ENCODE peak calls at places on chromosomes 1 and 21, in ten cellular contexts. One of them, this sample, is unnamed.

GRCh38 chr1:235911300-235911662 is 44.6 kb upstream of the LYST start:
- DNase-seq in foreskin fibroblast: no peak
- DNase-seq in A673: no peak
- DNase-seq in stomach: no peak
- DNase-seq in A549: no peak
- DNase-seq in heart left ventricle: no peak
- DNase-seq in B cell: no peak
- DNase-seq in tibial artery: no peak
- DNase-seq in mesothelial cell of epicardium: no peak
- DNase-seq in endothelial cell: no peak
- DNase-seq in this sample: no peak

GRCh38 chr1:15083578-15083977 is 70.0 kb upstream of the TMEM51 start:
- DNase-seq in foreskin fibroblast: no peak
- DNase-seq in A673: no peak
- DNase-seq in stomach: no peak
- DNase-seq in A549: no peak
- DNase-seq in heart left ventricle: no peak
- DNase-seq in B cell: no peak
- DNase-seq in tibial artery: no peak
- DNase-seq in mesothelial cell of epicardium: no peak
- DNase-seq in endothelial cell: no peak
- DNase-seq in this sample: no peak

GRCh38 chr1:27603320-27603961 is 503 bp downstream of the AHDC1 start:
- DNase-seq in foreskin fibroblast: no peak
- DNase-seq in A673: peak
- DNase-seq in stomach: peak
- DNase-seq in A549: no peak
- DNase-seq in heart left ventricle: no peak
- DNase-seq in B cell: peak
- DNase-seq in tibial artery: peak
- DNase-seq in mesothelial cell of epicardium: no peak
- DNase-seq in endothelial cell: peak
- DNase-seq in this sample: peak

GRCh38 chr1:205541161-205541886 is 36.9 kb downstream of the CDK18 start:
- DNase-seq in foreskin fibroblast: no peak
- DNase-seq in A673: no peak
- DNase-seq in stomach: peak
- DNase-seq in A549: no peak
- DNase-seq in heart left ventricle: no peak
- DNase-seq in B cell: no peak
- DNase-seq in tibial artery: no peak
- DNase-seq in mesothelial cell of epicardium: no peak
- DNase-seq in endothelial cell: no peak
- DNase-seq in this sample: peak

GRCh38 chr1:91844862-91845528 is 41.0 kb downstream of the TGFBR3 start:
- DNase-seq in foreskin fibroblast: peak
- DNase-seq in A673: no peak
- DNase-seq in stomach: peak
- DNase-seq in A549: peak
- DNase-seq in heart left ventricle: no peak
- DNase-seq in B cell: no peak
- DNase-seq in tibial artery: peak
- DNase-seq in mesothelial cell of epicardium: no peak
- DNase-seq in endothelial cell: no peak
- DNase-seq in this sample: no peak

GRCh38 chr1:97668945-97669344 is 251.9 kb downstream of the DPYD start:
- DNase-seq in foreskin fibroblast: peak
- DNase-seq in A673: peak
- DNase-seq in stomach: no peak
- DNase-seq in A549: peak
- DNase-seq in heart left ventricle: no peak
- DNase-seq in B cell: peak
- DNase-seq in tibial artery: no peak
- DNase-seq in mesothelial cell of epicardium: no peak
- DNase-seq in endothelial cell: no peak
- DNase-seq in this sample: no peak

GRCh38 chr1:195096051-195096521 is 1512.2 kb downstream of the KCNT2 start:
- DNase-seq in foreskin fibroblast: no peak
- DNase-seq in A673: no peak
- DNase-seq in stomach: no peak
- DNase-seq in A549: no peak
- DNase-seq in heart left ventricle: no peak
- DNase-seq in B cell: no peak
- DNase-seq in tibial artery: no peak
- DNase-seq in mesothelial cell of epicardium: no peak
- DNase-seq in endothelial cell: no peak
- DNase-seq in this sample: no peak

GRCh38 chr1:92940541-92940940 is 20.7 kb downstream of the DIPK1A start:
- DNase-seq in foreskin fibroblast: peak
- DNase-seq in A673: no peak
- DNase-seq in stomach: no peak
- DNase-seq in A549: no peak
- DNase-seq in heart left ventricle: no peak
- DNase-seq in B cell: no peak
- DNase-seq in tibial artery: no peak
- DNase-seq in mesothelial cell of epicardium: no peak
- DNase-seq in endothelial cell: no peak
- DNase-seq in this sample: no peak

GRCh38 chr1:196437671-196438070 is 170.6 kb downstream of the KCNT2 start:
- DNase-seq in foreskin fibroblast: no peak
- DNase-seq in A673: no peak
- DNase-seq in stomach: no peak
- DNase-seq in A549: no peak
- DNase-seq in heart left ventricle: no peak
- DNase-seq in B cell: no peak
- DNase-seq in tibial artery: no peak
- DNase-seq in mesothelial cell of epicardium: no peak
- DNase-seq in endothelial cell: no peak
- DNase-seq in this sample: no peak

GRCh38 chr1:201594575-201595245 is 55.8 kb downstream of the NAV1 start:
- DNase-seq in foreskin fibroblast: no peak
- DNase-seq in A673: peak
- DNase-seq in stomach: no peak
- DNase-seq in A549: no peak
- DNase-seq in heart left ventricle: no peak
- DNase-seq in B cell: no peak
- DNase-seq in tibial artery: no peak
- DNase-seq in mesothelial cell of epicardium: no peak
- DNase-seq in endothelial cell: peak
- DNase-seq in this sample: no peak

GRCh38 chr1:192311281-192311680 is 5.5 kb upstream of the RGS21 start:
- DNase-seq in foreskin fibroblast: peak
- DNase-seq in A673: peak
- DNase-seq in stomach: no peak
- DNase-seq in A549: peak
- DNase-seq in heart left ventricle: no peak
- DNase-seq in B cell: no peak
- DNase-seq in tibial artery: no peak
- DNase-seq in mesothelial cell of epicardium: no peak
- DNase-seq in endothelial cell: no peak
- DNase-seq in this sample: no peak

GRCh38 chr1:30034627-30035521 is 688.5 kb downstream of the MATN1 start:
- DNase-seq in foreskin fibroblast: peak
- DNase-seq in A673: peak
- DNase-seq in stomach: no peak
- DNase-seq in A549: no peak
- DNase-seq in heart left ventricle: no peak
- DNase-seq in B cell: no peak
- DNase-seq in tibial artery: no peak
- DNase-seq in mesothelial cell of epicardium: no peak
- DNase-seq in endothelial cell: no peak
- DNase-seq in this sample: no peak

GRCh38 chr1:106798991-106799390 is 257.5 kb upstream of the PRMT6 start:
- DNase-seq in foreskin fibroblast: peak
- DNase-seq in A673: peak
- DNase-seq in stomach: no peak
- DNase-seq in A549: no peak
- DNase-seq in heart left ventricle: no peak
- DNase-seq in B cell: no peak
- DNase-seq in tibial artery: no peak
- DNase-seq in mesothelial cell of epicardium: no peak
- DNase-seq in endothelial cell: no peak
- DNase-seq in this sample: no peak

GRCh38 chr21:33993286-33994231 is 78.0 kb upstream of the ATP5PO start:
- DNase-seq in foreskin fibroblast: no peak
- DNase-seq in A673: no peak
- DNase-seq in stomach: no peak
- DNase-seq in A549: no peak
- DNase-seq in heart left ventricle: peak
- DNase-seq in B cell: peak
- DNase-seq in tibial artery: peak
- DNase-seq in mesothelial cell of epicardium: no peak
- DNase-seq in endothelial cell: peak
- DNase-seq in this sample: no peak

DNA sequence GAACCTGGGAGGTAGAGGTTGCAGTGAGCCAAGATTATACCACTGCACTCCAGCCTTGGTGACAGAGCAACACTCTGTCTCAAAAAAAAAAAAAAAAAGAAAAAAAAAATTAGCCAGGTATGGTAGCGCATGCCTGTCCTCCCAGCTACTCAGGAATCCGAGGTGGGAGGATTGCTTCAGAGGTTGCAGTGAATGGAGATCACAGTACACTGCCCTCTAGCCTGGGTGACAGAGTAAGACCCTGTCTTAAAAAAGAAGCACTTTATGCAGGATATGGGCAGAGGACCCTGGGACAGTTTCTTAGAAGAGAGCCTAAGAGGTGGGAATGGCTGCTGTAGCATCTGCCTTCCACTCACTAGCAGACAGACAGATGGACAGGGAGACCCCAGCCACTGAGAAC is 23.0 kb downstream of the IQGAP3 start:
- DNase-seq in foreskin fibroblast: no peak
- DNase-seq in A673: no peak
- DNase-seq in stomach: no peak
- DNase-seq in A549: no peak
- DNase-seq in heart left ventricle: no peak
- DNase-seq in B cell: no peak
- DNase-seq in tibial artery: no peak
- DNase-seq in mesothelial cell of epicardium: no peak
- DNase-seq in endothelial cell: no peak
- DNase-seq in this sample: no peak
- TF ChIP-seq CTCF in foreskin fibroblast: no peak
- TF ChIP-seq CTCF in A673: no peak
- TF ChIP-seq CTCF in stomach: no peak
- TF ChIP-seq CTCF in A549: no peak
- TF ChIP-seq CTCF in heart left ventricle: no peak
- TF ChIP-seq CTCF in B cell: no peak
- TF ChIP-seq CTCF in tibial artery: no peak
- TF ChIP-seq CTCF in mesothelial cell of epicardium: no peak
- TF ChIP-seq CTCF in endothelial cell: no peak
- TF ChIP-seq CTCF in this sample: no peak

GRCh38 chr1:45008516-45008915 is 2.6 kb downstream of the HECTD3 start:
- DNase-seq in foreskin fibroblast: no peak
- DNase-seq in A673: no peak
- DNase-seq in stomach: no peak
- DNase-seq in A549: no peak
- DNase-seq in heart left ventricle: no peak
- DNase-seq in B cell: no peak
- DNase-seq in tibial artery: no peak
- DNase-seq in mesothelial cell of epicardium: no peak
- DNase-seq in endothelial cell: no peak
- DNase-seq in this sample: no peak
- TF ChIP-seq CTCF in foreskin fibroblast: no peak
- TF ChIP-seq CTCF in A673: no peak
- TF ChIP-seq CTCF in stomach: no peak
- TF ChIP-seq CTCF in A549: no peak
- TF ChIP-seq CTCF in heart left ventricle: no peak
- TF ChIP-seq CTCF in B cell: no peak
- TF ChIP-seq CTCF in tibial artery: no peak
- TF ChIP-seq CTCF in mesothelial cell of epicardium: no peak
- TF ChIP-seq CTCF in endothelial cell: no peak
- TF ChIP-seq CTCF in this sample: no peak

GRCh38 chr21:31459457-31459856 is 115.4 kb upstream of the TIAM1 start:
- DNase-seq in foreskin fibroblast: no peak
- DNase-seq in A673: peak
- DNase-seq in stomach: no peak
- DNase-seq in A549: peak
- DNase-seq in heart left ventricle: no peak
- DNase-seq in B cell: no peak
- DNase-seq in tibial artery: no peak
- DNase-seq in mesothelial cell of epicardium: no peak
- DNase-seq in endothelial cell: peak
- DNase-seq in this sample: no peak

GRCh38 chr21:31456201-31456600 is 112.1 kb upstream of the TIAM1 start:
- DNase-seq in foreskin fibroblast: no peak
- DNase-seq in A673: no peak
- DNase-seq in stomach: no peak
- DNase-seq in A549: no peak
- DNase-seq in heart left ventricle: no peak
- DNase-seq in B cell: no peak
- DNase-seq in tibial artery: no peak
- DNase-seq in mesothelial cell of epicardium: no peak
- DNase-seq in endothelial cell: no peak
- DNase-seq in this sample: no peak

GRCh38 chr21:31455506-31455905 is 111.4 kb upstream of the TIAM1 start:
- DNase-seq in foreskin fibroblast: no peak
- DNase-seq in A673: no peak
- DNase-seq in stomach: no peak
- DNase-seq in A549: no peak
- DNase-seq in heart left ventricle: no peak
- DNase-seq in B cell: no peak
- DNase-seq in tibial artery: no peak
- DNase-seq in mesothelial cell of epicardium: no peak
- DNase-seq in endothelial cell: no peak
- DNase-seq in this sample: no peak

GRCh38 chr21:31460985-31461384 is 116.9 kb upstream of the TIAM1 start:
- DNase-seq in foreskin fibroblast: no peak
- DNase-seq in A673: no peak
- DNase-seq in stomach: no peak
- DNase-seq in A549: no peak
- DNase-seq in heart left ventricle: no peak
- DNase-seq in B cell: no peak
- DNase-seq in tibial artery: no peak
- DNase-seq in mesothelial cell of epicardium: no peak
- DNase-seq in endothelial cell: no peak
- DNase-seq in this sample: no peak

DNA sequence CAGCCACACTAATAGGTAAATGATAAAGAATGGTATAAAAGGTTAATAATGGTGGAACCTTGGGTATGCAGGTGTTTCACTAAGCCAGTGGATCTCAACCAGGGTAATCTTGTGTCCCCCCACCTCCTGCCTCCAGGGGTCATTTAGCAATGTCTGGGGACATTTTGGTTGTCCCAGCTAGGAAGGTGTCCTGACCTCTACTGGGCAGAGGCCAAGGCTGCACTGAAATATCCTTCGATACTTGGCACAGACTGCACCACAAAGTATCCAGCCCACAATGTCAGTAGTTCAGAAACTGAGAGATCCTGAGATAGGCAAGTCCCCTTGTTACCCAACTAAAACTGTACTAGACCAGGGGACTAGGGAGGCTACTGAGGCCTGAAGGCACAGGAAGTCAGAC is 113.6 kb upstream of the TIAM1 start:
- DNase-seq in foreskin fibroblast: no peak
- DNase-seq in A673: no peak
- DNase-seq in stomach: no peak
- DNase-seq in A549: peak
- DNase-seq in heart left ventricle: no peak
- DNase-seq in B cell: no peak
- DNase-seq in tibial artery: no peak
- DNase-seq in mesothelial cell of epicardium: no peak
- DNase-seq in endothelial cell: peak
- DNase-seq in this sample: no peak
- TF ChIP-seq CTCF in foreskin fibroblast: no peak
- TF ChIP-seq CTCF in A673: no peak
- TF ChIP-seq CTCF in stomach: no peak
- TF ChIP-seq CTCF in A549: no peak
- TF ChIP-seq CTCF in heart left ventricle: no peak
- TF ChIP-seq CTCF in B cell: no peak
- TF ChIP-seq CTCF in tibial artery: no peak
- TF ChIP-seq CTCF in mesothelial cell of epicardium: no peak
- TF ChIP-seq CTCF in endothelial cell: peak
- TF ChIP-seq CTCF in this sample: no peak

GRCh38 chr1:213194383-213194782 is 143.3 kb downstream of the RPS6KC1 start:
- DNase-seq in foreskin fibroblast: no peak
- DNase-seq in A673: no peak
- DNase-seq in stomach: no peak
- DNase-seq in A549: no peak
- DNase-seq in heart left ventricle: no peak
- DNase-seq in B cell: no peak
- DNase-seq in tibial artery: no peak
- DNase-seq in mesothelial cell of epicardium: no peak
- DNase-seq in endothelial cell: no peak
- DNase-seq in this sample: no peak
- TF ChIP-seq CTCF in foreskin fibroblast: no peak
- TF ChIP-seq CTCF in A673: no peak
- TF ChIP-seq CTCF in stomach: no peak
- TF ChIP-seq CTCF in A549: no peak
- TF ChIP-seq CTCF in heart left ventricle: no peak
- TF ChIP-seq CTCF in B cell: no peak
- TF ChIP-seq CTCF in tibial artery: no peak
- TF ChIP-seq CTCF in mesothelial cell of epicardium: no peak
- TF ChIP-seq CTCF in endothelial cell: no peak
- TF ChIP-seq CTCF in this sample: no peak